ENCODE peak calls at places on chromosomes 16 and 17, in ten cellular contexts. One of them, this sample, is unnamed.

GRCh38 chr16:8474576-8474975 is 115.7 kb downstream of the TMEM114 start:
- DNase-seq in foreskin fibroblast: no peak
- DNase-seq in psoas muscle: no peak
- DNase-seq in CD14-positive monocyte: no peak
- DNase-seq in tibial artery: no peak
- DNase-seq in lower lobe of right lung: no peak
- DNase-seq in BJ: no peak
- DNase-seq in stomach: no peak
- DNase-seq in brain microvascular endothelial cell: no peak
- DNase-seq in heart left ventricle: no peak
- DNase-seq in this sample: no peak

GRCh38 chr17:52537368-52537767 is 378.9 kb upstream of the CA10 start:
- DNase-seq in CD14-positive monocyte: no peak
- DNase-seq in foreskin fibroblast: no peak
- DNase-seq in brain microvascular endothelial cell: no peak
- DNase-seq in stomach: no peak
- DNase-seq in lower lobe of right lung: no peak
- DNase-seq in tibial artery: no peak
- DNase-seq in psoas muscle: no peak
- DNase-seq in heart left ventricle: no peak
- DNase-seq in BJ: no peak
- DNase-seq in this sample: no peak

GRCh38 chr16:11354407-11354732 is 9.1 kb downstream of the RMI2 start:
- DNase-seq in BJ: no peak
- DNase-seq in heart left ventricle: no peak
- DNase-seq in CD14-positive monocyte: no peak
- DNase-seq in stomach: no peak
- DNase-seq in lower lobe of right lung: no peak
- DNase-seq in tibial artery: no peak
- DNase-seq in psoas muscle: no peak
- DNase-seq in brain microvascular endothelial cell: no peak
- DNase-seq in foreskin fibroblast: no peak
- DNase-seq in this sample: no peak

GRCh38 chr17:28521296-28522085 is 15.3 kb downstream of the FOXN1 start:
- DNase-seq in stomach: no peak
- DNase-seq in heart left ventricle: no peak
- DNase-seq in lower lobe of right lung: no peak
- DNase-seq in CD14-positive monocyte: no peak
- DNase-seq in tibial artery: no peak
- DNase-seq in BJ: no peak
- DNase-seq in psoas muscle: no peak
- DNase-seq in brain microvascular endothelial cell: no peak
- DNase-seq in foreskin fibroblast: no peak
- DNase-seq in this sample: no peak

GRCh38 chr16:49939495-49939894 is 83.6 kb upstream of the ZNF423 start:
- DNase-seq in heart left ventricle: no peak
- DNase-seq in psoas muscle: no peak
- DNase-seq in CD14-positive monocyte: no peak
- DNase-seq in BJ: no peak
- DNase-seq in tibial artery: no peak
- DNase-seq in brain microvascular endothelial cell: no peak
- DNase-seq in lower lobe of right lung: no peak
- DNase-seq in foreskin fibroblast: no peak
- DNase-seq in stomach: no peak
- DNase-seq in this sample: no peak

GRCh38 chr17:19454074-19454473 is 43.0 kb downstream of the RNF112 start:
- DNase-seq in brain microvascular endothelial cell: no peak
- DNase-seq in foreskin fibroblast: no peak
- DNase-seq in tibial artery: no peak
- DNase-seq in lower lobe of right lung: no peak
- DNase-seq in psoas muscle: no peak
- DNase-seq in stomach: no peak
- DNase-seq in BJ: no peak
- DNase-seq in heart left ventricle: no peak
- DNase-seq in CD14-positive monocyte: no peak
- DNase-seq in this sample: no peak

GRCh38 chr16:24853169-24853824 is 7.5 kb downstream of the SLC5A11 start:
- DNase-seq in psoas muscle: no peak
- DNase-seq in heart left ventricle: no peak
- DNase-seq in lower lobe of right lung: no peak
- DNase-seq in brain microvascular endothelial cell: no peak
- DNase-seq in foreskin fibroblast: no peak
- DNase-seq in tibial artery: no peak
- DNase-seq in CD14-positive monocyte: no peak
- DNase-seq in BJ: no peak
- DNase-seq in stomach: no peak
- DNase-seq in this sample: no peak

GRCh38 chr16:50847166-50847565 is 105.3 kb downstream of the CYLD start:
- DNase-seq in BJ: no peak
- DNase-seq in psoas muscle: no peak
- DNase-seq in heart left ventricle: no peak
- DNase-seq in lower lobe of right lung: no peak
- DNase-seq in stomach: no peak
- DNase-seq in CD14-positive monocyte: no peak
- DNase-seq in foreskin fibroblast: no peak
- DNase-seq in tibial artery: no peak
- DNase-seq in brain microvascular endothelial cell: no peak
- DNase-seq in this sample: no peak

GRCh38 chr17:82235056-82235774 is 6.4 kb downstream of the SLC16A3 start:
- DNase-seq in foreskin fibroblast: no peak
- DNase-seq in stomach: no peak
- DNase-seq in BJ: no peak
- DNase-seq in psoas muscle: peak
- DNase-seq in tibial artery: no peak
- DNase-seq in brain microvascular endothelial cell: no peak
- DNase-seq in lower lobe of right lung: no peak
- DNase-seq in CD14-positive monocyte: no peak
- DNase-seq in heart left ventricle: no peak
- DNase-seq in this sample: no peak

GRCh38 chr17:82237083-82237745 is 8.4 kb downstream of the SLC16A3 start:
- DNase-seq in psoas muscle: peak
- DNase-seq in lower lobe of right lung: peak
- DNase-seq in brain microvascular endothelial cell: no peak
- DNase-seq in tibial artery: no peak
- DNase-seq in foreskin fibroblast: no peak
- DNase-seq in stomach: no peak
- DNase-seq in CD14-positive monocyte: no peak
- DNase-seq in BJ: no peak
- DNase-seq in heart left ventricle: no peak
- DNase-seq in this sample: no peak

GRCh38 chr17:82236142-82236971 is 7.5 kb downstream of the SLC16A3 start:
- DNase-seq in brain microvascular endothelial cell: no peak
- DNase-seq in foreskin fibroblast: no peak
- DNase-seq in BJ: no peak
- DNase-seq in lower lobe of right lung: peak
- DNase-seq in heart left ventricle: peak
- DNase-seq in stomach: peak
- DNase-seq in psoas muscle: peak
- DNase-seq in CD14-positive monocyte: no peak
- DNase-seq in tibial artery: no peak
- DNase-seq in this sample: no peak

GRCh38 chr17:82234211-82235055 is 5.6 kb downstream of the SLC16A3 start:
- DNase-seq in psoas muscle: peak
- DNase-seq in heart left ventricle: no peak
- DNase-seq in BJ: no peak
- DNase-seq in CD14-positive monocyte: no peak
- DNase-seq in stomach: no peak
- DNase-seq in lower lobe of right lung: no peak
- DNase-seq in foreskin fibroblast: no peak
- DNase-seq in tibial artery: no peak
- DNase-seq in brain microvascular endothelial cell: no peak
- DNase-seq in this sample: no peak

GRCh38 chr17:82235775-82236141 is 6.9 kb downstream of the SLC16A3 start:
- DNase-seq in heart left ventricle: no peak
- DNase-seq in stomach: no peak
- DNase-seq in lower lobe of right lung: no peak
- DNase-seq in foreskin fibroblast: no peak
- DNase-seq in CD14-positive monocyte: no peak
- DNase-seq in psoas muscle: peak
- DNase-seq in brain microvascular endothelial cell: no peak
- DNase-seq in tibial artery: no peak
- DNase-seq in BJ: no peak
- DNase-seq in this sample: no peak
- TF ChIP-seq CTCF in heart left ventricle: no peak
- TF ChIP-seq CTCF in stomach: no peak
- TF ChIP-seq CTCF in lower lobe of right lung: no peak
- TF ChIP-seq CTCF in foreskin fibroblast: no peak
- TF ChIP-seq CTCF in CD14-positive monocyte: no peak
- TF ChIP-seq CTCF in psoas muscle: no peak
- TF ChIP-seq CTCF in brain microvascular endothelial cell: no peak
- TF ChIP-seq CTCF in tibial artery: no peak
- TF ChIP-seq CTCF in BJ: no peak
- TF ChIP-seq CTCF in this sample: no peak

DNA sequence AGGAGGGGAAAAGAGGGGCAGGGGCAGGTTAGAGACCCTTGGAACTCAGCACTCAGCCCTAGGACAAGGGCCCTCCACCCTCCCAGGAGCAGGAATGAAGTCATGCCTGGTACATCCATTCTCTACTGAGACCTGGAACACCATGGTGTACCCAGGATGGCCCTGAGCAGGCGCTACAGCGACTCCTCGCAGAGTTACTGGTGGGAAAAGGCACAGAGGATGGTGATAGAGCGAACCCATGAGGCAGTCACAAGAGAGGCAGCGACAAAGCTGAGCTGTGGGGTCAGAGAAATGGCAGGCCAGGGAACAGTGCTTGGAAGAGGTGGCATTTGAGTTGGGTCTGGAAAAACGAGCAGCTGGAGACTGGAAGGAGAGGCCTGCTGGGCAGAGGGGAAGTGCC is 37.5 kb downstream of the SRCIN1 start:
- DNase-seq in CD14-positive monocyte: no peak
- DNase-seq in psoas muscle: no peak
- DNase-seq in tibial artery: no peak
- DNase-seq in BJ: no peak
- DNase-seq in heart left ventricle: no peak
- DNase-seq in stomach: no peak
- DNase-seq in lower lobe of right lung: no peak
- DNase-seq in foreskin fibroblast: no peak
- DNase-seq in brain microvascular endothelial cell: no peak
- DNase-seq in this sample: no peak
- TF ChIP-seq CTCF in CD14-positive monocyte: no peak
- TF ChIP-seq CTCF in psoas muscle: no peak
- TF ChIP-seq CTCF in tibial artery: no peak
- TF ChIP-seq CTCF in BJ: no peak
- TF ChIP-seq CTCF in heart left ventricle: no peak
- TF ChIP-seq CTCF in stomach: no peak
- TF ChIP-seq CTCF in lower lobe of right lung: no peak
- TF ChIP-seq CTCF in foreskin fibroblast: no peak
- TF ChIP-seq CTCF in brain microvascular endothelial cell: no peak
- TF ChIP-seq CTCF in this sample: no peak

GRCh38 chr16:46884513-46885293 is 541 bp downstream of the GPT2 start:
- DNase-seq in psoas muscle: no peak
- DNase-seq in stomach: no peak
- DNase-seq in BJ: no peak
- DNase-seq in brain microvascular endothelial cell: no peak
- DNase-seq in lower lobe of right lung: no peak
- DNase-seq in tibial artery: no peak
- DNase-seq in foreskin fibroblast: no peak
- DNase-seq in CD14-positive monocyte: no peak
- DNase-seq in heart left ventricle: peak
- DNase-seq in this sample: no peak

GRCh38 chr16:46882304-46882939 is 1.7 kb upstream of the GPT2 start:
- DNase-seq in BJ: no peak
- DNase-seq in tibial artery: no peak
- DNase-seq in heart left ventricle: no peak
- DNase-seq in CD14-positive monocyte: no peak
- DNase-seq in brain microvascular endothelial cell: no peak
- DNase-seq in psoas muscle: no peak
- DNase-seq in lower lobe of right lung: no peak
- DNase-seq in stomach: no peak
- DNase-seq in foreskin fibroblast: no peak
- DNase-seq in this sample: no peak

GRCh38 chr16:46882940-46883307 is 1.2 kb upstream of the GPT2 start:
- DNase-seq in lower lobe of right lung: no peak
- DNase-seq in brain microvascular endothelial cell: no peak
- DNase-seq in psoas muscle: no peak
- DNase-seq in foreskin fibroblast: no peak
- DNase-seq in heart left ventricle: no peak
- DNase-seq in BJ: no peak
- DNase-seq in tibial artery: no peak
- DNase-seq in CD14-positive monocyte: no peak
- DNase-seq in stomach: no peak
- DNase-seq in this sample: no peak

GRCh38 chr16:46883353-46883689 is 841 bp upstream of the GPT2 start:
- DNase-seq in stomach: no peak
- DNase-seq in CD14-positive monocyte: no peak
- DNase-seq in tibial artery: no peak
- DNase-seq in lower lobe of right lung: no peak
- DNase-seq in heart left ventricle: no peak
- DNase-seq in psoas muscle: no peak
- DNase-seq in brain microvascular endothelial cell: no peak
- DNase-seq in BJ: no peak
- DNase-seq in foreskin fibroblast: no peak
- DNase-seq in this sample: no peak

GRCh38 chr16:46883690-46884512 is at the start of gene GPT2:
- DNase-seq in foreskin fibroblast: peak
- DNase-seq in heart left ventricle: peak
- DNase-seq in BJ: peak
- DNase-seq in brain microvascular endothelial cell: peak
- DNase-seq in tibial artery: peak
- DNase-seq in stomach: peak
- DNase-seq in CD14-positive monocyte: peak
- DNase-seq in lower lobe of right lung: peak
- DNase-seq in psoas muscle: peak
- DNase-seq in this sample: peak
- TF ChIP-seq CTCF in foreskin fibroblast: no peak
- TF ChIP-seq CTCF in heart left ventricle: no peak
- TF ChIP-seq CTCF in BJ: no peak
- TF ChIP-seq CTCF in brain microvascular endothelial cell: no peak
- TF ChIP-seq CTCF in tibial artery: peak
- TF ChIP-seq CTCF in stomach: no peak
- TF ChIP-seq CTCF in CD14-positive monocyte: no peak
- TF ChIP-seq CTCF in lower lobe of right lung: peak
- TF ChIP-seq CTCF in psoas muscle: peak
- TF ChIP-seq CTCF in this sample: peak

GRCh38 chr17:63489291-63489690 is 12.4 kb downstream of the ACE start:
- DNase-seq in brain microvascular endothelial cell: no peak
- DNase-seq in psoas muscle: no peak
- DNase-seq in stomach: no peak
- DNase-seq in BJ: no peak
- DNase-seq in heart left ventricle: no peak
- DNase-seq in tibial artery: no peak
- DNase-seq in foreskin fibroblast: no peak
- DNase-seq in lower lobe of right lung: no peak
- DNase-seq in CD14-positive monocyte: no peak
- DNase-seq in this sample: no peak

GRCh38 chr17:63488851-63489250 is 12.0 kb downstream of the ACE start:
- DNase-seq in lower lobe of right lung: no peak
- DNase-seq in stomach: no peak
- DNase-seq in tibial artery: no peak
- DNase-seq in BJ: no peak
- DNase-seq in brain microvascular endothelial cell: no peak
- DNase-seq in foreskin fibroblast: no peak
- DNase-seq in heart left ventricle: no peak
- DNase-seq in CD14-positive monocyte: peak
- DNase-seq in psoas muscle: no peak
- DNase-seq in this sample: no peak

GRCh38 chr17:63490858-63491400 is 14.1 kb downstream of the ACE start:
- DNase-seq in lower lobe of right lung: no peak
- DNase-seq in foreskin fibroblast: no peak
- DNase-seq in psoas muscle: no peak
- DNase-seq in brain microvascular endothelial cell: no peak
- DNase-seq in stomach: no peak
- DNase-seq in CD14-positive monocyte: no peak
- DNase-seq in BJ: no peak
- DNase-seq in heart left ventricle: no peak
- DNase-seq in tibial artery: no peak
- DNase-seq in this sample: no peak

GRCh38 chr17:63491413-63491812 is 14.6 kb downstream of the ACE start:
- DNase-seq in lower lobe of right lung: no peak
- DNase-seq in tibial artery: no peak
- DNase-seq in stomach: no peak
- DNase-seq in psoas muscle: no peak
- DNase-seq in BJ: no peak
- DNase-seq in heart left ventricle: no peak
- DNase-seq in CD14-positive monocyte: no peak
- DNase-seq in foreskin fibroblast: no peak
- DNase-seq in brain microvascular endothelial cell: no peak
- DNase-seq in this sample: no peak

DNA sequence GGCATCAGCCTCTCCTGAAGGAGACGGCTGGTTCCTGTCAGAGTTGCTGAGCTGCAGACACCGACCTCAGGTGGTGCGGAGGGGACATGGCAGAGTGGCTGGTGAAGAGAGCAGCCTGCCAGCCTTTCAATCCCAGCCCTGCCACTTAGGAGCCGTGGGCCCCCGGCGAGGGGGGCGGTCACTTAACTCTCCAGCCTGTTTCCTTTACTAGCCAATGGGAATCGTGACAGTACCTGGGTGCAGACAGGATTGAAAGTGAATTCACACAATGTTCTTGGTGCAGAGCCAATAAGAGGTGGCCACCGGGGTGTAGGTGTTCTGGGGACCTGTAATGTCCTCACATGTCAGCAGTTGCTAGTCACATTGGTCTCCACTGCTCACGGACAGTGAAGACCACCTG is 13.5 kb downstream of the ACE start:
- DNase-seq in psoas muscle: no peak
- DNase-seq in tibial artery: no peak
- DNase-seq in brain microvascular endothelial cell: no peak
- DNase-seq in foreskin fibroblast: no peak
- DNase-seq in BJ: no peak
- DNase-seq in CD14-positive monocyte: no peak
- DNase-seq in lower lobe of right lung: no peak
- DNase-seq in heart left ventricle: no peak
- DNase-seq in stomach: no peak
- DNase-seq in this sample: no peak
- TF ChIP-seq CTCF in psoas muscle: no peak
- TF ChIP-seq CTCF in tibial artery: no peak
- TF ChIP-seq CTCF in brain microvascular endothelial cell: no peak
- TF ChIP-seq CTCF in foreskin fibroblast: no peak
- TF ChIP-seq CTCF in BJ: no peak
- TF ChIP-seq CTCF in CD14-positive monocyte: no peak
- TF ChIP-seq CTCF in lower lobe of right lung: no peak
- TF ChIP-seq CTCF in heart left ventricle: no peak
- TF ChIP-seq CTCF in stomach: no peak
- TF ChIP-seq CTCF in this sample: no peak